ENCODE peak calls at places on chromosome 20, in five cellular contexts. M, E, D, A and I are unnamed samples.

GRCh38 chr20:58719258-58719657 is 26.7 kb downstream of the NPEPL1 start:
- DNase-seq in M (no peak), E (no peak), D (no peak), A (no peak), I (no peak)

GRCh38 chr20:42276718-42277117 is 658.5 kb upstream of the CHD6 start:
- DNase-seq in M (no peak), E (no peak), D (no peak), A (no peak), I (no peak)

GRCh38 chr20:37992802-37993538 is 40.3 kb downstream of the TTI1 start:
- DNase-seq in M (no peak), E (peak; percentile 55), D (peak; percentile 71), A (no peak), I (peak; percentile 54)

GRCh38 chr20:8608470-8608869 is 460.4 kb upstream of the PLCB4 start:
- DNase-seq in M (no peak), E (no peak), D (no peak), A (no peak), I (no peak)

GRCh38 chr20:57953638-57954037 is 243.8 kb upstream of the PMEPA1 start:
- DNase-seq in M (no peak), E (no peak), D (no peak), A (no peak), I (no peak)

GRCh38 chr20:1469925-1470571 is 3.4 kb upstream of the NSFL1C start:
- DNase-seq in M (peak; percentile 79), E (peak; percentile 99), D (peak; percentile 63), A (peak; percentile 39), I (peak; percentile 90)

GRCh38 chr20:56706867-56707360 is 77.8 kb downstream of the TFAP2C start:
- DNase-seq in M (no peak), E (no peak), D (no peak), A (no peak), I (no peak)

GRCh38 chr20:62010551-62011402 is 54.9 kb downstream of the TAF4 start:
- DNase-seq in M (peak; percentile 10), E (peak; percentile 64), D (peak; percentile 93), A (peak; percentile 7), I (peak; percentile 70)

GRCh38 chr20:61482425-61482887 is 230.4 kb downstream of the CDH4 start:
- DNase-seq in M (no peak), E (no peak), D (no peak), A (no peak), I (no peak)

GRCh38 chr20:55360895-55361294 is 644.4 kb downstream of the CBLN4 start:
- DNase-seq in M (no peak), E (no peak), D (no peak), A (no peak), I (no peak)

GRCh38 chr20:61430228-61430624 is 178.2 kb downstream of the CDH4 start:
- DNase-seq in M (no peak), E (no peak), D (peak; percentile 42), A (no peak), I (no peak)

GRCh38 chr20:62723768-62724420 is 15.3 kb downstream of the NTSR1 start:
- DNase-seq in M (no peak), E (no peak), D (no peak), A (no peak), I (no peak)

GRCh38 chr20:43563429-43563828 is 4.6 kb downstream of the SGK2 start:
- DNase-seq in M (no peak), E (peak; percentile 45), D (no peak), A (no peak), I (no peak)

GRCh38 chr20:44548171-44548678 is 26.4 kb upstream of the SERINC3 start:
- DNase-seq in M (no peak), E (no peak), D (no peak), A (no peak), I (no peak)

GRCh38 chr20:2430538-2430937 is 40.1 kb downstream of the SNRPB start:
- DNase-seq in M (no peak), E (no peak), D (no peak), A (no peak), I (no peak)

GRCh38 chr20:36613974-36614373 is 8.4 kb downstream of the RAB5IF start:
- DNase-seq in M (no peak), E (no peak), D (no peak), A (no peak), I (no peak)

GRCh38 chr20:35828434-35828833 is 56.6 kb downstream of the PHF20 start:
- DNase-seq in M (no peak), E (no peak), D (peak; percentile 31), A (no peak), I (no peak)

GRCh38 chr20:62815066-62815991 is 1.5 kb upstream of the COL9A3 start:
- DNase-seq in M (no peak), E (peak; percentile 92), D (peak; percentile 52), A (no peak), I (no peak)

GRCh38 chr20:34473262-34473883 is 42.8 kb upstream of the DYNLRB1 start:
- DNase-seq in M (peak; percentile 48), E (peak; percentile 72), D (peak; percentile 73), A (no peak), I (peak; percentile 51)

GRCh38 chr20:14507711-14508110 is 170.3 kb upstream of the FLRT3 start:
- DNase-seq in M (no peak), E (peak; percentile 14), D (no peak), A (no peak), I (no peak)

GRCh38 chr20:1802385-1803215 is 92.6 kb upstream of the SIRPA start:
- DNase-seq in M (no peak), E (peak; percentile 67), D (peak; percentile 87), A (no peak), I (peak; percentile 56)

GRCh38 chr20:13442990-13443389 is 195.7 kb downstream of the TASP1 start:
- DNase-seq in M (no peak), E (no peak), D (no peak), A (no peak), I (no peak)

GRCh38 chr20:17654649-17655285 is 27.3 kb downstream of the RRBP1 start:
- DNase-seq in M (no peak), E (peak; percentile 53), D (peak; percentile 52), A (no peak), I (no peak)

GRCh38 chr20:25066386-25066785 is 8.4 kb upstream of the ACSS1 start:
- DNase-seq in M (no peak), E (no peak), D (no peak), A (no peak), I (peak; percentile 37)

GRCh38 chr20:6519556-6519955 is 247.9 kb upstream of the BMP2 start:
- DNase-seq in M (no peak), E (no peak), D (no peak), A (no peak), I (no peak)

GRCh38 chr20:20410678-20411077 is 42.8 kb downstream of the INSM1 start:
- DNase-seq in M (no peak), E (no peak), D (peak; percentile 66), A (no peak), I (no peak)

GRCh38 chr20:21609221-21609620 is 95.4 kb upstream of the NKX2-2 start:
- DNase-seq in M (no peak), E (peak; percentile 10), D (no peak), A (no peak), I (peak; percentile 29)

GRCh38 chr20:57652865-57653545 is 32.8 kb upstream of the ZBP1 start:
- DNase-seq in M (no peak), E (no peak), D (peak; percentile 32), A (no peak), I (no peak)

GRCh38 chr20:48845000-48845399 is 17.2 kb upstream of the PREX1 start:
- DNase-seq in M (no peak), E (no peak), D (no peak), A (no peak), I (no peak)

GRCh38 chr20:22582960-22583772 is 1.2 kb downstream of the FOXA2 start:
- DNase-seq in M (no peak), E (peak; percentile 36), D (no peak), A (no peak), I (no peak)

GRCh38 chr20:12327205-12327604 is 409.5 kb downstream of the BTBD3 start:
- DNase-seq in M (no peak), E (no peak), D (no peak), A (no peak), I (no peak)

DNA sequence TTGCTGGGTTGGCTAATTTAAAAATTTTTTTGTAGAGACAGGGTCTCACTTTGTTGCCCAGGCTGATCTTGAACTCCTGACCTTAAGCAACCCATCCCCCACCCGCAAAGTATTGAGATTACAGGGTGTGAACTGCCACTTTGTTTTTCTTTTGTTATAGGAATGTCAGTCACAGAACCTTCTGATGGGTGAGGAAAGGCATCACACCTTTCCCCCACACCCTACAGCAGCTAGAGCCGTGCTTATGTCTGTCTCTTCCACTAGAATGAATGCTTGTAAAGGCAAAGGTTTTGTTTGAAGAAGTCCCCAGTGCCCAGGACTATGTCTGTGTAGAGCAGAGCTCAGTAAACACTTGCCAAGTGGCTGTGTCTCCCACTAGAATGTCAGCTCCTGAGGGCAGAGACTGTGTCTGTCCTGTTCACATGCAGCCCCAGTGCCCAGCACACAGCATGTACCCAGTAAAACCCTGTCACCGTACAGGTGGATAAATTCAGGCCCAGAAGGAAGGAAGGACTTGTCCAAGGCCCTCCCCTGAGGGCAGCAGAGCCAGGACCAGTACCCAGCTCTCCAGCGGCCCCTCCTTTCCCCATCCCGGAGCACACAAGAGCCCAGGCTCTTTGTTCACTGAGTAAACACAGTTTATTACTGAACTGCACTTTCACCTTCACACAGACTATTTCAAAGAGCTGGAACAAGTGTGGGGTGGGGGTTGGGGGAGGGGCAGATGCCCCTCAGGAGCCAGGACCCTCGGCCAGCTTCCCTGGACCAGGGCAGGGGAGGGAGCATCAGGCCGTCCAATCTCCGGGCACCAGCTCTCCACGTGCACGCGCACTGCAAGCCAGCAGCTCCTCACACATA is 26.4 kb downstream of the COX4I2 start:
- DNase-seq in M (no peak), E (peak; percentile 97), D (no peak), A (no peak), I (peak; percentile 74)
- TF ChIP-seq JUND in M (no peak), E (peak; percentile 61), D (no peak), A (no peak), I (no peak)

DNA sequence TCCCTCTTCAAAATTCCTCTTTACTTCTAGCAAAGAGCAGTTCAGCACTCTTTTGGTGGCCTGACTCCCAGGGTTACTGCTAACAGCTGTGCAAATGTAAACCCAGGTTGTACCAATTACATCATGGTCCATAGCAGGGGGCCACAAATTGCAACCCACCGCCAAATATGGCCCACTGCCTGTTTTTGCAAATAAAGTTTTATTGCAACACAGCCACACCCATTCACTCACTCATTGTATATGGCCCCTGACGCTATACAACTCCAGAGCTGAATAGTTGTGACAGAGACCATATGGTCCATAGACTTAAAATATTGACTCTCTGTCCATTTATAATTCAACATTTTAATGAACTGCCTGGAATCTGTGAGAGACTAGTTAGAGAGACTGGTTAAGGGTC is 233.4 kb downstream of the NFATC2 start:
- DNase-seq in M (no peak), E (no peak), D (no peak), A (no peak), I (no peak)
- TF ChIP-seq JUND in M (no peak), E (no peak), D (no peak), A (no peak), I (no peak)

GRCh38 chr20:23937303-23938117 is 51.1 kb downstream of the GGTLC1 start:
- DNase-seq in M (peak; percentile 16), E (peak; percentile 52), D (peak; percentile 55), A (peak; percentile 3), I (peak; percentile 80)
- TF ChIP-seq JUND in M (no peak), E (no peak), D (no peak), A (no peak), I (no peak)

DNA sequence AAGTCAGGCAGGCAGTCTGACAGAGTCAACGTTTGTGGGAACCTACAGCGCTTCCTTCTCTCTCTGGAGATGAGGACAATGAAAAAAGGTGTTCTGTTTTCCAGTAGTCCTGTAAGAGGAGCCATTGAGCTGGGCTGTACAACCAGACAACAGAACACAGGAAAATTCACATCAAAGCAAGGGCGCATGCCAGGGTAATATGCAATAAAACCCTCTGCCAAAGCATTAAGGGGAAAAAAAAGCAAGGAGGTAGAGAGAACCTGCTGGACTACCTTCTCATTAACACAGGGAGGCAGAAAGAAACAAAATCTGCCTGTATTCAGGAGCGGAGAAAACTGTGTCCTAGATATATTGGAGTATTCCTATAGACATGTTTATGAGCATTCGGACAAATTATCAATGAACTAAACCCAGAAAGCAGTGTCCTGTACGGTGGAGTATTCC is 1.3 kb downstream of the RNF24 start:
- DNase-seq in M (peak; percentile 68), E (peak; percentile 87), D (peak; percentile 61), A (no peak), I (peak; percentile 90)
- TF ChIP-seq JUND in M (peak; percentile 8), E (no peak), D (no peak), A (no peak), I (no peak)